ENCODE peak calls at places on chromosomes 16 and 17, in five cellular contexts. J is PC-9, T is brain microvascular endothelial cell, B is lung, H is A549. C is an unnamed sample.

GRCh38 chr17:28521296-28522085 is 15.3 kb downstream of the FOXN1 start:
- DNase-seq in J (no peak), T (no peak), B (no peak), H (no peak), C (no peak)

GRCh38 chr17:28828294-28829040 is 14.1 kb downstream of the FAM222B start:
- DNase-seq in J (no peak), T (peak), B (no peak), H (no peak), C (peak)

GRCh38 chr16:74625500-74626350 is 18.8 kb upstream of the GLG1 start:
- DNase-seq in J (no peak), T (no peak), B (no peak), H (no peak), C (no peak)

GRCh38 chr16:68921654-68922053 is 78.3 kb downstream of the TANGO6 start:
- DNase-seq in J (peak), T (no peak), B (no peak), H (peak), C (no peak)

GRCh38 chr17:21042434-21043295 is at the start of gene USP22:
- DNase-seq in J (no peak), T (no peak), B (no peak), H (no peak), C (peak)

GRCh38 chr16:89687092-89687940 is 827 bp downstream of the CDK10 start:
- DNase-seq in J (peak), T (peak), B (no peak), H (peak), C (peak)

GRCh38 chr16:48203974-48204824 is 39.9 kb upstream of the LONP2 start:
- DNase-seq in J (no peak), T (no peak), B (no peak), H (peak), C (no peak)

GRCh38 chr16:54817432-54817831 is 113.2 kb upstream of the IRX5 start:
- DNase-seq in J (peak), T (no peak), B (peak), H (peak), C (peak)

GRCh38 chr17:72556944-72557826 is 436.4 kb downstream of the SOX9 start:
- DNase-seq in J (peak), T (peak), B (peak), H (peak), C (peak)

GRCh38 chr17:67491009-67491677 is 114.1 kb downstream of the PITPNC1 start:
- DNase-seq in J (peak), T (peak), B (peak), H (peak), C (peak)

GRCh38 chr16:7332611-7333010 is at the start of gene RBFOX1:
- DNase-seq in J (no peak), T (no peak), B (no peak), H (no peak), C (no peak)

GRCh38 chr17:46783031-46783593 is 35.4 kb downstream of the WNT3 start:
- DNase-seq in J (no peak), T (no peak), B (no peak), H (no peak), C (no peak)

GRCh38 chr17:52027081-52027480 is 131.4 kb downstream of the CA10 start:
- DNase-seq in J (no peak), T (no peak), B (no peak), H (no peak), C (no peak)

GRCh38 chr17:46841561-46842379 is 9.6 kb upstream of the WNT9B start:
- DNase-seq in J (no peak), T (no peak), B (no peak), H (no peak), C (peak)

GRCh38 chr16:1670371-1670770 is 7.7 kb upstream of the JPT2 start:
- DNase-seq in J (no peak), T (no peak), B (no peak), H (no peak), C (no peak)

GRCh38 chr17:9986754-9987382 is 81.8 kb upstream of the RCVRN start:
- DNase-seq in J (no peak), T (no peak), B (no peak), H (no peak), C (no peak)

GRCh38 chr16:85555549-85556455 is 57.3 kb upstream of the GSE1 start:
- DNase-seq in J (no peak), T (peak), B (peak), H (peak), C (peak)

GRCh38 chr16:1612320-1613111 is at the start of gene CRAMP1:
- DNase-seq in J (no peak), T (peak), B (no peak), H (peak), C (peak)

GRCh38 chr16:82628741-82629140 is 2.0 kb downstream of the CDH13 start:
- DNase-seq in J (no peak), T (no peak), B (no peak), H (no peak), C (no peak)

GRCh38 chr16:85611455-85612190 is 1.5 kb upstream of the GSE1 start:
- DNase-seq in J (peak), T (no peak), B (peak), H (peak), C (peak)

GRCh38 chr16:22970191-22970845 is 156.4 kb downstream of the HS3ST2 start:
- DNase-seq in J (no peak), T (no peak), B (no peak), H (no peak), C (no peak)

GRCh38 chr17:7946441-7946840 is 14.4 kb downstream of the CNTROB start:
- DNase-seq in J (no peak), T (no peak), B (no peak), H (no peak), C (no peak)

GRCh38 chr17:17575360-17576251 is 15.9 kb downstream of the PEMT start:
- DNase-seq in J (peak), T (no peak), B (no peak), H (no peak), C (peak)

GRCh38 chr16:85142129-85142513 is 29.8 kb upstream of the CIBAR2 start:
- DNase-seq in J (no peak), T (no peak), B (no peak), H (no peak), C (no peak)

GRCh38 chr16:9095171-9095570 is 3.7 kb downstream of the HAPSTR1 start:
- DNase-seq in J (no peak), T (no peak), B (no peak), H (no peak), C (no peak)
- H3K27ac ChIP-seq in J (peak), T (no peak), B (no peak), H (no peak), C (peak)

GRCh38 chr17:62625184-62625869 is 2.1 kb upstream of the MRC2 start:
- DNase-seq in J (no peak), T (no peak), B (no peak), H (no peak), C (no peak)
- H3K27ac ChIP-seq in J (no peak), T (no peak), B (no peak), H (no peak), C (no peak)

GRCh38 chr17:4516740-4517139 is 18.1 kb downstream of the SPNS2 start:
- DNase-seq in J (no peak), T (no peak), B (no peak), H (no peak), C (no peak)
- H3K27ac ChIP-seq in J (peak), T (no peak), B (no peak), H (no peak), C (no peak)

DNA sequence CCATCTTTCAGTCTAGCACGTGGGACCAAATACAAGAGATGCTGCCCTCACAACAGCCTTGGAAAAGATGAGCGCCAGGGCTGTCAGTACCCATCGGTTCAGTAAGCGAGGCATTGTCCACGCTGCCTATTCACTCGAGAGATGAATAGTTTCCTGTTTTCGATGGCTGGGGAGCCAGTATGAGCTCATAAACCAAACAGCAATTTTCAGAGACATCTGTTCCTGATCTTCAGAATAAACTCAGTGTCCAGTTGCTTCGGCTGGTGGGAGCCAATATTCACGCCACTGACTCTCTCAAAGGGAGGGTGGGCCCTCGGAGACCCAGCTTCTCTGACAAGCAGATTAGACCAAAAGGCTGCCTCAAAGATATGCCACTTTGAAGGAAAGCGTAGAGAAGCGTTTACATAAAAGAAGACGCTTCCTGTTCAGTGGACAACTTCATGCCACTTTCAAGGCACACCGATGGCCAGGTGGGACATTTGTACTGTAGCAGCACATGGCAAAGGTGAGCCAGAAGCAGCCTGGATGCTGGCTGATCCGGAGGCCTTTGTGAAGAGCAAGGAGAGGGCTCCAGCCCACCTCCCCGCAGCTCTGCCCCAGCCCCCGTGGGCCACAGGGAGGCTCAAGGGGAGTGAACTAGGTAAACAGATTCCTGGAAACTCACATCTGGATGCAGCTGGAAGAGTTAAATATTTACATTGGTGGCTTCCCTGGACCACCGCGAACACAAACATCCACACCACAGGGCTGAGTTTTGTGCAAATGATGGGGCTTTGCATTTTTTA is 6.0 kb downstream of the TIMM22 start:
- DNase-seq in J (no peak), T (peak), B (no peak), H (no peak), C (peak)
- H3K27ac ChIP-seq in J (no peak), T (peak), B (peak), H (no peak), C (peak)

GRCh38 chr16:11200523-11201063 is 55.4 kb downstream of the SOCS1 start:
- DNase-seq in J (no peak), T (no peak), B (no peak), H (no peak), C (no peak)

GRCh38 chr16:11203111-11203623 is 52.8 kb downstream of the SOCS1 start:
- DNase-seq in J (peak), T (no peak), B (no peak), H (no peak), C (no peak)

GRCh38 chr16:11198817-11199216 is 57.2 kb downstream of the SOCS1 start:
- DNase-seq in J (peak), T (no peak), B (no peak), H (peak), C (no peak)

GRCh38 chr16:11202260-11203091 is 53.5 kb downstream of the SOCS1 start:
- DNase-seq in J (peak), T (peak), B (no peak), H (no peak), C (peak)

GRCh38 chr16:11201498-11202259 is 54.3 kb downstream of the SOCS1 start:
- DNase-seq in J (peak), T (peak), B (no peak), H (no peak), C (peak)
- H3K27ac ChIP-seq in J (peak), T (peak), B (no peak), H (no peak), C (peak)

DNA sequence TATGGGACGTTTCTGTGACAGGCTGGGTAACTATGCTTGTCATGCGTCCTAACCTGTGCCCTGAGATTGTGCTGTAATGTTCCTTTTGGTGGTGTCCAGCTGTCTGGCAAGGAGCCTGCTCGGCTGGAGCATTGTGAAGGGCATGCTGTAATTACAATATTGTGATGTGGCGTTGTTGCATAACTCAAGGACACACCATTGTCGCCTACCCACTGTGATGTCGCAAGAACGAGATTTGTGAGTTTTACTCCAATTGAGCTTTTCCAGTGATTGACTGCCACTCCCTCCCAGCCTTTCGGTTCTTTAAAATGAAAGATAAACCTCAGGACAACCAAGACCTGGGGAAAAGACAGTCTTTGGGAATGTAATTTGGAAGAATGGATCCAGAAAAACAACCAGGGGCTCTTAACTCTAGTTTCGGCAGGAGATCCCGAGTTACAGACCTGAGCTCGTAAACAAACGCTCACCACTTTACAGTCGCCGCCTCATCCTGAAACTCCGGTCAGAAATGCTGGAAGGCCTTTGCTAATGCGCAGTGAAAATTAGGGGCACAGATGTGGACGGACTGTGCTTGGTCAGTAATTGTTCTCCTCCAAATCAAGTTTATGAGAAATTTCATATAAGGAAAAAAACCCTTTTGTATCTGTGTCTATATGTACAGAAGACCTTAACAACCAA is 1.3 kb downstream of the ZNF750 start:
- DNase-seq in J (peak), T (no peak), B (peak), H (no peak), C (peak)
- H3K27ac ChIP-seq in J (peak), T (no peak), B (no peak), H (no peak), C (no peak)

GRCh38 chr17:80826346-80826954 is 165.2 kb upstream of the CHMP6 start:
- DNase-seq in J (no peak), T (no peak), B (no peak), H (no peak), C (no peak)
- H3K27ac ChIP-seq in J (peak), T (peak), B (no peak), H (peak), C (peak)

C was measured in GM23248.